ENCODE peak calls at places on chromosomes 6 and 20, in ten cellular contexts. V, X, Y, I, O, B, G, C, S and U are unnamed samples.

GRCh38 chr6:156949376-156949775 is 172.2 kb downstream of the ARID1B start:
- DNase-seq in V (no peak), X (no peak), Y (peak), I (no peak), O (no peak), B (no peak), G (no peak), C (peak), S (peak), U (no peak)

GRCh38 chr6:71411882-71412281 is 123.3 kb downstream of the OGFRL1 start:
- DNase-seq in V (no peak), X (no peak), Y (no peak), I (no peak), O (no peak), B (no peak), G (no peak), C (no peak), S (no peak), U (no peak)

GRCh38 chr20:45404438-45404837 is 3.7 kb upstream of the DBNDD2 start:
- DNase-seq in V (no peak), X (no peak), Y (no peak), I (no peak), O (peak), B (no peak), G (no peak), C (no peak), S (no peak), U (no peak)

GRCh38 chr20:24100370-24101011 is 111.9 kb upstream of the GGTLC1 start:
- DNase-seq in V (no peak), X (no peak), Y (peak), I (peak), O (no peak), B (no peak), G (no peak), C (peak), S (peak), U (peak)

GRCh38 chr20:2663887-2664719 is at the start of gene IDH3B:
- DNase-seq in V (peak), X (peak), Y (peak), I (peak), O (peak), B (peak), G (peak), C (peak), S (peak), U (peak)

GRCh38 chr6:125004198-125004597 is 42.0 kb downstream of the RNF217 start:
- DNase-seq in V (no peak), X (no peak), Y (no peak), I (no peak), O (peak), B (no peak), G (no peak), C (no peak), S (peak), U (no peak)

GRCh38 chr6:7267071-7267470 is 45.9 kb downstream of the SSR1 start:
- DNase-seq in V (peak), X (no peak), Y (no peak), I (no peak), O (no peak), B (no peak), G (no peak), C (no peak), S (no peak), U (no peak)

GRCh38 chr6:47484616-47485015 is 7.0 kb downstream of the CD2AP start:
- DNase-seq in V (no peak), X (no peak), Y (peak), I (no peak), O (no peak), B (no peak), G (no peak), C (peak), S (no peak), U (no peak)

GRCh38 chr20:53346266-53346665 is 247.4 kb downstream of the ZNF217 start:
- DNase-seq in V (no peak), X (no peak), Y (no peak), I (no peak), O (no peak), B (no peak), G (no peak), C (no peak), S (no peak), U (no peak)

GRCh38 chr20:43762911-43763310 is 36.1 kb upstream of the GTSF1L start:
- DNase-seq in V (no peak), X (no peak), Y (no peak), I (no peak), O (no peak), B (no peak), G (no peak), C (no peak), S (no peak), U (no peak)

GRCh38 chr6:10713962-10714361 is 8.9 kb upstream of the TMEM14C start:
- DNase-seq in V (no peak), X (no peak), Y (no peak), I (no peak), O (no peak), B (no peak), G (no peak), C (no peak), S (no peak), U (no peak)

GRCh38 chr6:27617700-27618689 is 145.1 kb upstream of the ZNF184 start:
- DNase-seq in V (no peak), X (no peak), Y (peak), I (no peak), O (peak), B (no peak), G (no peak), C (peak), S (no peak), U (peak)

GRCh38 chr6:139376054-139376355 is 1.6 kb upstream of the CITED2 start:
- DNase-seq in V (peak), X (no peak), Y (peak), I (no peak), O (peak), B (no peak), G (no peak), C (no peak), S (peak), U (no peak)

GRCh38 chr6:84967389-84967788 is 203.0 kb upstream of the TBX18 start:
- DNase-seq in V (no peak), X (no peak), Y (peak), I (no peak), O (peak), B (no peak), G (no peak), C (peak), S (peak), U (peak)

GRCh38 chr6:13384506-13384905 is 56.2 kb upstream of the TBC1D7 start:
- DNase-seq in V (no peak), X (no peak), Y (no peak), I (no peak), O (no peak), B (no peak), G (no peak), C (no peak), S (no peak), U (no peak)

GRCh38 chr6:141874930-141875602 is 257.7 kb upstream of the GJE1 start:
- DNase-seq in V (no peak), X (no peak), Y (peak), I (no peak), O (no peak), B (no peak), G (no peak), C (peak), S (no peak), U (no peak)

GRCh38 chr6:168195712-168196111 is 116.7 kb upstream of the FRMD1 start:
- DNase-seq in V (peak), X (no peak), Y (no peak), I (no peak), O (no peak), B (no peak), G (no peak), C (no peak), S (no peak), U (no peak)

GRCh38 chr6:42156638-42157037 is 14.2 kb upstream of the C6orf132 start:
- DNase-seq in V (no peak), X (no peak), Y (no peak), I (no peak), O (no peak), B (no peak), G (no peak), C (no peak), S (no peak), U (peak)

GRCh38 chr6:137089305-137089704 is 44.5 kb upstream of the IL20RA start:
- DNase-seq in V (no peak), X (no peak), Y (no peak), I (no peak), O (no peak), B (no peak), G (no peak), C (no peak), S (peak), U (no peak)

GRCh38 chr20:50323209-50323608 is 132.6 kb downstream of the CEBPB start:
- DNase-seq in V (peak), X (no peak), Y (no peak), I (no peak), O (peak), B (no peak), G (no peak), C (no peak), S (no peak), U (peak)

GRCh38 chr6:148577687-148578488 is 168.9 kb upstream of the UST start:
- DNase-seq in V (peak), X (peak), Y (peak), I (peak), O (peak), B (peak), G (no peak), C (peak), S (peak), U (peak)

GRCh38 chr6:169960003-169960344 is 208.6 kb downstream of the ERMARD start:
- DNase-seq in V (peak), X (no peak), Y (no peak), I (no peak), O (no peak), B (peak), G (no peak), C (no peak), S (peak), U (peak)

GRCh38 chr20:34834459-34834893 is 9.0 kb upstream of the NCOA6 start:
- DNase-seq in V (no peak), X (no peak), Y (peak), I (no peak), O (no peak), B (no peak), G (no peak), C (peak), S (no peak), U (no peak)

GRCh38 chr6:168057836-168058235 is 21.2 kb downstream of the FRMD1 start:
- DNase-seq in V (no peak), X (no peak), Y (no peak), I (no peak), O (no peak), B (peak), G (no peak), C (no peak), S (no peak), U (no peak)

GRCh38 chr6:118663993-118664985 is 12.9 kb upstream of the CEP85L start:
- DNase-seq in V (no peak), X (no peak), Y (no peak), I (no peak), O (peak), B (no peak), G (no peak), C (no peak), S (no peak), U (no peak)

GRCh38 chr6:36301085-36301658 is 31.3 kb downstream of the PNPLA1 start:
- DNase-seq in V (no peak), X (no peak), Y (no peak), I (no peak), O (no peak), B (no peak), G (no peak), C (no peak), S (no peak), U (no peak)

GRCh38 chr20:62527781-62528180 is 52.0 kb upstream of the GATA5 start:
- DNase-seq in V (no peak), X (no peak), Y (no peak), I (no peak), O (no peak), B (no peak), G (no peak), C (no peak), S (no peak), U (no peak)

GRCh38 chr20:41650221-41650948 is 32.2 kb upstream of the CHD6 start:
- DNase-seq in V (no peak), X (no peak), Y (no peak), I (no peak), O (no peak), B (no peak), G (no peak), C (no peak), S (peak), U (no peak)

GRCh38 chr6:102154176-102154575 is 760.7 kb downstream of the GRIK2 start:
- DNase-seq in V (no peak), X (no peak), Y (no peak), I (no peak), O (no peak), B (peak), G (no peak), C (no peak), S (no peak), U (no peak)

GRCh38 chr6:148969679-148970078 is 222.8 kb downstream of the UST start:
- DNase-seq in V (no peak), X (peak), Y (peak), I (no peak), O (no peak), B (no peak), G (no peak), C (peak), S (no peak), U (no peak)

DNA sequence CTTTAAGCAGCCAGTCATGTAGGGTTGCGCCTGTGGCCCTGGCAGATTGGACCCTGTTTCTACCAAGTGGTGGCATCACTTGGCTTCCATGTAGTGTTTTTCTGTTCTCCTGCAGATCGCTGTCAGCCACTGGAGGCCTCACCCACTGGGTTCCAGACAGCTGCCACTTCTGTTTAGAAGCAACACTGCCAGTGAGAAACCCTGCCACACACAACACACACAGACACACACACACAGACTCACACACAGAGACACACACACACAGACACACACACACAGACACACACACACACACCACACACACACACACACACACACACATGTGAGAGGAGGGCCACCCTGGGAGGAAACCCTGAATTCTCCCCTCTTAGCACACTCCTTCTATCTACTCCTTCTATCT is 51.8 kb downstream of the UTRN start:
- DNase-seq in V (no peak), X (no peak), Y (no peak), I (no peak), O (no peak), B (no peak), G (no peak), C (no peak), S (no peak), U (no peak)
- TF ChIP-seq CTCF in V (no peak), X (no peak), Y (no peak), I (no peak), O (no peak), B (no peak), G (no peak), C (no peak), S (no peak), U (no peak)

GRCh38 chr6:94071835-94072234 is 652.5 kb upstream of the EPHA7 start:
- DNase-seq in V (no peak), X (no peak), Y (peak), I (no peak), O (no peak), B (no peak), G (no peak), C (peak), S (no peak), U (no peak)
- TF ChIP-seq CTCF in V (no peak), X (no peak), Y (peak), I (no peak), O (no peak), B (no peak), G (no peak), C (peak), S (no peak), U (peak)

GRCh38 chr20:59322813-59323469 is 22.5 kb downstream of the EDN3 start:
- DNase-seq in V (no peak), X (no peak), Y (no peak), I (no peak), O (no peak), B (no peak), G (no peak), C (no peak), S (no peak), U (no peak)
- TF ChIP-seq CTCF in V (no peak), X (no peak), Y (no peak), I (no peak), O (no peak), B (no peak), G (no peak), C (no peak), S (no peak), U (no peak)

DNA sequence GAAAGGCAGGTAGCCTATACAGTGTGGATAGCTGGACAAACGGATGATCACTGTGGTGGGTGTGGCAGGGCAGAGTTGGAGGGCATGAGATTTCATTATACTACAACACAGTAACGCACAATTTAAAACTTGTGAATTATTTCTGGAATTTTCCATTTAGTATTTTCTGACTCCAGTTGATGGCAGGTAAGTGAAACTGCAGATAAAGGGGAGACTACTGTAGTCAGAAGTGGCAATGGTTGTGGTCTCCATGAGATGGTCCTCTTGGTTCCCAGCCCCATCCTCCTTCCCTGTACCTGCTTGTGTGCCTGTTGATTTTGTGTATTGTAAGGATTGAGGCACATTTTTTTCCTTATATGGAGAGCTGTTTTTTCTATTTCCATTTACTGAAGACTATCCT is 22.5 kb upstream of the SCAF8 start:
- DNase-seq in V (no peak), X (no peak), Y (no peak), I (no peak), O (no peak), B (no peak), G (no peak), C (no peak), S (no peak), U (no peak)
- TF ChIP-seq CTCF in V (no peak), X (no peak), Y (no peak), I (no peak), O (no peak), B (no peak), G (no peak), C (no peak), S (no peak), U (no peak)